ENCODE peak calls at places on chromosomes 7 and 10, in seven cellular contexts. One of them, this sample, is unnamed.

GRCh38 chr7:2873686-2874551 is 29.8 kb upstream of the GNA12 start:
- DNase-seq in CD4-positive, alpha-beta memory T cell: no peak
- DNase-seq in heart left ventricle: no peak
- DNase-seq in endothelial cell of umbilical vein: peak
- DNase-seq in CD8-positive, alpha-beta T cell: no peak
- DNase-seq in mammary epithelial cell: peak
- DNase-seq in PC-3: peak
- DNase-seq in this sample: no peak

GRCh38 chr10:88318803-88319202 is 264.3 kb downstream of the RNLS start:
- DNase-seq in heart left ventricle: no peak
- DNase-seq in CD8-positive, alpha-beta T cell: no peak
- DNase-seq in mammary epithelial cell: peak
- DNase-seq in CD4-positive, alpha-beta memory T cell: peak
- DNase-seq in PC-3: no peak
- DNase-seq in endothelial cell of umbilical vein: no peak
- DNase-seq in this sample: peak

GRCh38 chr7:48841750-48842149 is 82.6 kb upstream of the CDC14C start:
- DNase-seq in CD4-positive, alpha-beta memory T cell: no peak
- DNase-seq in endothelial cell of umbilical vein: no peak
- DNase-seq in mammary epithelial cell: no peak
- DNase-seq in heart left ventricle: no peak
- DNase-seq in PC-3: no peak
- DNase-seq in CD8-positive, alpha-beta T cell: no peak
- DNase-seq in this sample: no peak

GRCh38 chr7:8290645-8291308 is 28.8 kb upstream of the ICA1 start:
- DNase-seq in mammary epithelial cell: peak
- DNase-seq in PC-3: peak
- DNase-seq in CD8-positive, alpha-beta T cell: no peak
- DNase-seq in CD4-positive, alpha-beta memory T cell: no peak
- DNase-seq in endothelial cell of umbilical vein: no peak
- DNase-seq in heart left ventricle: no peak
- DNase-seq in this sample: no peak

GRCh38 chr7:5337047-5337446 is 54.3 kb downstream of the SLC29A4 start:
- DNase-seq in CD8-positive, alpha-beta T cell: no peak
- DNase-seq in CD4-positive, alpha-beta memory T cell: no peak
- DNase-seq in mammary epithelial cell: no peak
- DNase-seq in heart left ventricle: no peak
- DNase-seq in PC-3: no peak
- DNase-seq in endothelial cell of umbilical vein: no peak
- DNase-seq in this sample: no peak

GRCh38 chr10:129924375-129925085 is 39.5 kb downstream of the EBF3 start:
- DNase-seq in CD4-positive, alpha-beta memory T cell: no peak
- DNase-seq in CD8-positive, alpha-beta T cell: no peak
- DNase-seq in PC-3: no peak
- DNase-seq in mammary epithelial cell: no peak
- DNase-seq in endothelial cell of umbilical vein: no peak
- DNase-seq in heart left ventricle: no peak
- DNase-seq in this sample: no peak

GRCh38 chr10:114576132-114576487 is 82.0 kb downstream of the ABLIM1 start:
- DNase-seq in PC-3: no peak
- DNase-seq in mammary epithelial cell: peak
- DNase-seq in CD8-positive, alpha-beta T cell: no peak
- DNase-seq in CD4-positive, alpha-beta memory T cell: no peak
- DNase-seq in heart left ventricle: no peak
- DNase-seq in endothelial cell of umbilical vein: no peak
- DNase-seq in this sample: no peak

GRCh38 chr10:94397549-94398370 is 4.6 kb upstream of the TBC1D12 start:
- DNase-seq in CD4-positive, alpha-beta memory T cell: no peak
- DNase-seq in endothelial cell of umbilical vein: no peak
- DNase-seq in mammary epithelial cell: no peak
- DNase-seq in CD8-positive, alpha-beta T cell: no peak
- DNase-seq in heart left ventricle: no peak
- DNase-seq in PC-3: peak
- DNase-seq in this sample: no peak

GRCh38 chr10:78626471-78626870 is 442.3 kb upstream of the ZMIZ1 start:
- DNase-seq in CD8-positive, alpha-beta T cell: no peak
- DNase-seq in PC-3: no peak
- DNase-seq in endothelial cell of umbilical vein: no peak
- DNase-seq in mammary epithelial cell: no peak
- DNase-seq in CD4-positive, alpha-beta memory T cell: no peak
- DNase-seq in heart left ventricle: no peak
- DNase-seq in this sample: no peak

GRCh38 chr10:45602082-45602730 is 70.4 kb downstream of the ZFAND4 start:
- DNase-seq in PC-3: no peak
- DNase-seq in endothelial cell of umbilical vein: no peak
- DNase-seq in mammary epithelial cell: no peak
- DNase-seq in CD8-positive, alpha-beta T cell: no peak
- DNase-seq in heart left ventricle: no peak
- DNase-seq in CD4-positive, alpha-beta memory T cell: no peak
- DNase-seq in this sample: no peak

GRCh38 chr10:118944959-118945622 is 84.4 kb upstream of the NANOS1 start:
- DNase-seq in CD8-positive, alpha-beta T cell: no peak
- DNase-seq in mammary epithelial cell: no peak
- DNase-seq in CD4-positive, alpha-beta memory T cell: no peak
- DNase-seq in PC-3: no peak
- DNase-seq in endothelial cell of umbilical vein: no peak
- DNase-seq in heart left ventricle: no peak
- DNase-seq in this sample: no peak

GRCh38 chr10:75904499-75905283 is 473.3 kb downstream of the LRMDA start:
- DNase-seq in heart left ventricle: no peak
- DNase-seq in CD4-positive, alpha-beta memory T cell: no peak
- DNase-seq in endothelial cell of umbilical vein: no peak
- DNase-seq in CD8-positive, alpha-beta T cell: no peak
- DNase-seq in mammary epithelial cell: no peak
- DNase-seq in PC-3: no peak
- DNase-seq in this sample: no peak

GRCh38 chr10:88076027-88076880 is 212.8 kb downstream of the PTEN start:
- DNase-seq in CD8-positive, alpha-beta T cell: no peak
- DNase-seq in heart left ventricle: no peak
- DNase-seq in PC-3: no peak
- DNase-seq in CD4-positive, alpha-beta memory T cell: no peak
- DNase-seq in endothelial cell of umbilical vein: no peak
- DNase-seq in mammary epithelial cell: no peak
- DNase-seq in this sample: no peak

GRCh38 chr10:124574456-124575070 is 112.9 kb downstream of the LHPP start:
- DNase-seq in PC-3: no peak
- DNase-seq in mammary epithelial cell: no peak
- DNase-seq in endothelial cell of umbilical vein: no peak
- DNase-seq in CD8-positive, alpha-beta T cell: no peak
- DNase-seq in CD4-positive, alpha-beta memory T cell: no peak
- DNase-seq in heart left ventricle: no peak
- DNase-seq in this sample: no peak

GRCh38 chr7:84701524-84702306 is 485.1 kb downstream of the SEMA3D start:
- DNase-seq in PC-3: peak
- DNase-seq in endothelial cell of umbilical vein: peak
- DNase-seq in heart left ventricle: no peak
- DNase-seq in CD4-positive, alpha-beta memory T cell: no peak
- DNase-seq in mammary epithelial cell: peak
- DNase-seq in CD8-positive, alpha-beta T cell: no peak
- DNase-seq in this sample: no peak

GRCh38 chr7:141841385-141841784 is at the start of gene PRSS37:
- DNase-seq in CD8-positive, alpha-beta T cell: no peak
- DNase-seq in CD4-positive, alpha-beta memory T cell: no peak
- DNase-seq in mammary epithelial cell: no peak
- DNase-seq in PC-3: no peak
- DNase-seq in endothelial cell of umbilical vein: no peak
- DNase-seq in heart left ventricle: no peak
- DNase-seq in this sample: no peak

GRCh38 chr7:13179775-13180448 is 492.5 kb downstream of the ARL4A start:
- DNase-seq in heart left ventricle: no peak
- DNase-seq in CD4-positive, alpha-beta memory T cell: no peak
- DNase-seq in endothelial cell of umbilical vein: no peak
- DNase-seq in mammary epithelial cell: no peak
- DNase-seq in CD8-positive, alpha-beta T cell: no peak
- DNase-seq in PC-3: no peak
- DNase-seq in this sample: no peak

GRCh38 chr10:85613391-85613790 is 753.2 kb downstream of the GRID1 start:
- DNase-seq in heart left ventricle: no peak
- DNase-seq in mammary epithelial cell: no peak
- DNase-seq in endothelial cell of umbilical vein: no peak
- DNase-seq in CD4-positive, alpha-beta memory T cell: no peak
- DNase-seq in CD8-positive, alpha-beta T cell: no peak
- DNase-seq in PC-3: no peak
- DNase-seq in this sample: no peak

GRCh38 chr10:59607971-59608370 is 101.7 kb downstream of the SLC16A9 start:
- DNase-seq in heart left ventricle: no peak
- DNase-seq in PC-3: no peak
- DNase-seq in CD8-positive, alpha-beta T cell: no peak
- DNase-seq in mammary epithelial cell: no peak
- DNase-seq in CD4-positive, alpha-beta memory T cell: no peak
- DNase-seq in endothelial cell of umbilical vein: no peak
- DNase-seq in this sample: no peak

GRCh38 chr10:30270247-30270646 is 78.8 kb downstream of the MTPAP start:
- DNase-seq in CD4-positive, alpha-beta memory T cell: no peak
- DNase-seq in PC-3: peak
- DNase-seq in heart left ventricle: no peak
- DNase-seq in CD8-positive, alpha-beta T cell: no peak
- DNase-seq in endothelial cell of umbilical vein: peak
- DNase-seq in mammary epithelial cell: no peak
- DNase-seq in this sample: peak

GRCh38 chr7:13628231-13629001 is 361.1 kb downstream of the ETV1 start:
- DNase-seq in CD4-positive, alpha-beta memory T cell: no peak
- DNase-seq in mammary epithelial cell: peak
- DNase-seq in CD8-positive, alpha-beta T cell: no peak
- DNase-seq in PC-3: peak
- DNase-seq in heart left ventricle: no peak
- DNase-seq in endothelial cell of umbilical vein: no peak
- DNase-seq in this sample: no peak

GRCh38 chr7:80729586-80730320 is 91.3 kb downstream of the CD36 start:
- DNase-seq in endothelial cell of umbilical vein: no peak
- DNase-seq in mammary epithelial cell: no peak
- DNase-seq in PC-3: peak
- DNase-seq in heart left ventricle: peak
- DNase-seq in CD4-positive, alpha-beta memory T cell: no peak
- DNase-seq in CD8-positive, alpha-beta T cell: no peak
- DNase-seq in this sample: no peak

GRCh38 chr10:80461208-80462183 is 7.4 kb downstream of the TSPAN14 start:
- DNase-seq in endothelial cell of umbilical vein: no peak
- DNase-seq in CD8-positive, alpha-beta T cell: peak
- DNase-seq in heart left ventricle: no peak
- DNase-seq in mammary epithelial cell: no peak
- DNase-seq in CD4-positive, alpha-beta memory T cell: no peak
- DNase-seq in PC-3: no peak
- DNase-seq in this sample: no peak

GRCh38 chr7:39950473-39951155 is 558 bp downstream of the CDK13 start:
- DNase-seq in CD4-positive, alpha-beta memory T cell: peak
- DNase-seq in mammary epithelial cell: no peak
- DNase-seq in CD8-positive, alpha-beta T cell: peak
- DNase-seq in endothelial cell of umbilical vein: peak
- DNase-seq in heart left ventricle: peak
- DNase-seq in PC-3: peak
- DNase-seq in this sample: peak

GRCh38 chr10:92575961-92576360 is 2.1 kb upstream of the IDE start:
- DNase-seq in PC-3: peak
- DNase-seq in mammary epithelial cell: peak
- DNase-seq in endothelial cell of umbilical vein: no peak
- DNase-seq in CD4-positive, alpha-beta memory T cell: no peak
- DNase-seq in CD8-positive, alpha-beta T cell: no peak
- DNase-seq in heart left ventricle: no peak
- DNase-seq in this sample: no peak

GRCh38 chr7:73667344-73668102 is at the start of gene VPS37D:
- DNase-seq in CD8-positive, alpha-beta T cell: peak
- DNase-seq in endothelial cell of umbilical vein: peak
- DNase-seq in heart left ventricle: peak
- DNase-seq in mammary epithelial cell: peak
- DNase-seq in CD4-positive, alpha-beta memory T cell: peak
- DNase-seq in PC-3: peak
- DNase-seq in this sample: peak
- H3K27ac ChIP-seq in CD8-positive, alpha-beta T cell: no peak
- H3K27ac ChIP-seq in endothelial cell of umbilical vein: no peak
- H3K27ac ChIP-seq in heart left ventricle: no peak
- H3K27ac ChIP-seq in mammary epithelial cell: no peak
- H3K27ac ChIP-seq in CD4-positive, alpha-beta memory T cell: no peak
- H3K27ac ChIP-seq in PC-3: no peak
- H3K27ac ChIP-seq in this sample: no peak

DNA sequence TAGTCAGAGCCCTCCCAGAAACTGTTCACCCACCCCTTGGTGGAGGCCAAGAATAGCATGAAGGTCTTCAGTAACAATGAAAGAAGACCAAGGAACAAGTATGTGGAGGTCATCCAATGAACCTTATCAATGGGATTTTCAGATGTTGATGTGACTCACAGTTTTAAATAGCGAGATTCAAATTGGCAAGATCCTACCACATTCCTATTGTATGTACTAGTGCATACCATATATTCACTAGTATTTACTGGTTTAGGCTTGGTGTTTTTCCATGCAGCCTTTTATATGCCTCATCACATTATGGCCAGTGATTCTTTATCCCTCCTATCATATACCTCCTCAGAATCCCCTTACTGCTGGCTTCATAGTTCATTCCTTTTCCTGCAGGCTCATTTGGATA is 54.4 kb downstream of the ITGB8 start:
- DNase-seq in mammary epithelial cell: peak
- DNase-seq in endothelial cell of umbilical vein: peak
- DNase-seq in CD8-positive, alpha-beta T cell: no peak
- DNase-seq in heart left ventricle: no peak
- DNase-seq in CD4-positive, alpha-beta memory T cell: no peak
- DNase-seq in PC-3: peak
- DNase-seq in this sample: no peak
- H3K27ac ChIP-seq in mammary epithelial cell: no peak
- H3K27ac ChIP-seq in endothelial cell of umbilical vein: peak
- H3K27ac ChIP-seq in CD8-positive, alpha-beta T cell: no peak
- H3K27ac ChIP-seq in heart left ventricle: no peak
- H3K27ac ChIP-seq in CD4-positive, alpha-beta memory T cell: no peak
- H3K27ac ChIP-seq in PC-3: peak
- H3K27ac ChIP-seq in this sample: no peak

GRCh38 chr10:49189422-49189821 is 1.2 kb upstream of the TMEM273 start:
- DNase-seq in endothelial cell of umbilical vein: no peak
- DNase-seq in PC-3: no peak
- DNase-seq in heart left ventricle: no peak
- DNase-seq in CD8-positive, alpha-beta T cell: no peak
- DNase-seq in mammary epithelial cell: no peak
- DNase-seq in CD4-positive, alpha-beta memory T cell: no peak
- DNase-seq in this sample: no peak
- H3K27ac ChIP-seq in endothelial cell of umbilical vein: no peak
- H3K27ac ChIP-seq in PC-3: no peak
- H3K27ac ChIP-seq in heart left ventricle: peak
- H3K27ac ChIP-seq in CD8-positive, alpha-beta T cell: no peak
- H3K27ac ChIP-seq in mammary epithelial cell: no peak
- H3K27ac ChIP-seq in CD4-positive, alpha-beta memory T cell: peak
- H3K27ac ChIP-seq in this sample: no peak

DNA sequence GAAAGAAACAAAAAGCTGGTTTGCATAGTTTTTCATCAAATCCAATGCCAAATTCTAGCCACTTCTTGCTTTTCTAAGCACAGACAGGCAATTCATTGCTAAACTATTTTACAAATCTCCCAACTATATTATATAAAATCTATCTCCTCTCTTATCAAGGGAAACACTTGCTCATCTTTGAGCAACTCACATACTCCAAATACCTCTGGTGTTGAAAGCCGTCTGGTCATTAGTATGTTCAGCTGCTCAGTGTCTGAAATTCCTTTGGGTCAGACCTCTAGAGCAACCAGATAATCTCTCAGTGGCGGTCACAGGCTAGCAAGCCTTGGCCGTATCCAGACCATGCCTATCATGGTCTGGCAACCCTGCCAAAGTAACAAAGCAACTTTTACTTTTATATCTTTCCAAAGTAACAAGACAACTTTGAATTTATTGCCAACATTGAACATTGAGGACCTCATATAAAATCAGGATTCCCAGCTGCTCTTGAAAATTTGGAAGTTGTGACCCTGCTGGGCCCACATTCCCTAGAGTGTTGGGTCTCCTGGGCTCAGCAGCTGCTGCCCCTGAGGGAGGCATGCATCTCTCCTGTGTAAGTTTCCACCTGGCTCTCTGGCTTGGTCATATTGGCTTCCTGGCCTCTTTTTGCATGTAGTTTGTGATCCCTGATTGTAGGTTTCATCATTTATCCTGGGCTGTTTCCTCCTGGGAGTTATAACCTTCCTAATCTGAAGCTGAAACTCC is 56.8 kb upstream of the LANCL2 start:
- DNase-seq in PC-3: no peak
- DNase-seq in CD8-positive, alpha-beta T cell: no peak
- DNase-seq in heart left ventricle: no peak
- DNase-seq in mammary epithelial cell: no peak
- DNase-seq in endothelial cell of umbilical vein: no peak
- DNase-seq in CD4-positive, alpha-beta memory T cell: no peak
- DNase-seq in this sample: no peak
- H3K27ac ChIP-seq in PC-3: no peak
- H3K27ac ChIP-seq in CD8-positive, alpha-beta T cell: no peak
- H3K27ac ChIP-seq in heart left ventricle: peak
- H3K27ac ChIP-seq in mammary epithelial cell: no peak
- H3K27ac ChIP-seq in endothelial cell of umbilical vein: no peak
- H3K27ac ChIP-seq in CD4-positive, alpha-beta memory T cell: no peak
- H3K27ac ChIP-seq in this sample: no peak